ENCODE peak calls at places on chromosomes 13 and 19, in five cellular contexts. E, A, Q, K and P are unnamed samples.

GRCh38 chr13:75783906-75784485 is 147.9 kb downstream of the LMO7 start:
- DNase-seq in E (no peak), A (no peak), K (no peak), Q (no peak), P (no peak)

GRCh38 chr19:2616741-2617392 is 85.6 kb downstream of the GNG7 start:
- DNase-seq in K (no peak), E (no peak), A (peak; percentile 67), Q (no peak), P (no peak)

GRCh38 chr13:28557725-28558124 is 62.8 kb upstream of the FLT1 start:
- DNase-seq in A (no peak), K (no peak), Q (no peak), E (no peak), P (no peak)

GRCh38 chr19:44803442-44804428 is 5.2 kb upstream of the BCAM start:
- DNase-seq in E (no peak), A (no peak), K (peak; percentile 79), Q (no peak), P (no peak)

GRCh38 chr19:33490041-33490451 is 31.5 kb downstream of the PEPD start:
- DNase-seq in E (no peak), K (no peak), A (no peak), Q (no peak), P (no peak)

GRCh38 chr13:95643471-95643813 is 1.1 kb downstream of the DZIP1 start:
- DNase-seq in K (no peak), E (no peak), A (peak; percentile 34), Q (peak; percentile 37), P (no peak)

GRCh38 chr19:56663931-56664500 is 7.5 kb downstream of the ZNF835 start:
- DNase-seq in E (no peak), Q (no peak), K (no peak), A (no peak), P (no peak)

GRCh38 chr13:72651196-72651595 is 76.2 kb downstream of the MZT1 start:
- DNase-seq in E (no peak), K (peak; percentile 46), A (no peak), Q (peak; percentile 37), P (no peak)

GRCh38 chr13:28245465-28245864 is 107.1 kb downstream of the PAN3 start:
- DNase-seq in K (no peak), A (no peak), E (no peak), Q (no peak), P (no peak)

GRCh38 chr19:33446918-33447293 is 73.4 kb downstream of the CEBPG start:
- DNase-seq in K (no peak), Q (no peak), A (no peak), E (no peak), P (no peak)

GRCh38 chr13:48595330-48596127 is 58.2 kb upstream of the CYSLTR2 start:
- DNase-seq in E (no peak), K (peak; percentile 87), Q (peak; percentile 53), A (peak; percentile 84), P (peak; percentile 29)

GRCh38 chr19:35754365-35755139 is 2.3 kb downstream of the HSPB6 start:
- DNase-seq in K (no peak), Q (no peak), A (no peak), E (no peak), P (no peak)

GRCh38 chr19:6233827-6234511 is 45.8 kb downstream of the MLLT1 start:
- DNase-seq in Q (no peak), K (no peak), A (peak; percentile 29), E (no peak), P (no peak)

GRCh38 chr13:59236979-59237378 is 926.7 kb downstream of the DIAPH3 start:
- DNase-seq in E (no peak), K (no peak), Q (no peak), A (no peak), P (no peak)

GRCh38 chr13:52749446-52749845 is 9.8 kb upstream of the CNMD start:
- DNase-seq in A (no peak), Q (no peak), E (no peak), K (no peak), P (no peak)

GRCh38 chr13:41199526-41199925 is 5.2 kb upstream of the KBTBD7 start:
- DNase-seq in Q (no peak), E (no peak), A (no peak), K (no peak), P (no peak)

GRCh38 chr19:48419158-48419920 is 25.9 kb downstream of the GRIN2D start:
- DNase-seq in A (peak; percentile 65), E (no peak), Q (peak; percentile 60), K (no peak), P (no peak)

GRCh38 chr13:44079413-44080205 is 199.9 kb downstream of the LACC1 start:
- DNase-seq in K (no peak), A (no peak), E (no peak), Q (no peak), P (no peak)

GRCh38 chr13:106210327-106210726 is 325.1 kb downstream of the EFNB2 start:
- DNase-seq in K (no peak), Q (peak; percentile 25), E (no peak), A (no peak), P (no peak)